ENCODE peak calls at places on chromosomes 2 and 18, in four cellular contexts. Q is HCT116, Y is neural progenitor cell, F is PC-3. N is an unnamed sample.

GRCh38 chr18:37393221-37393828 is 172.3 kb downstream of the CELF4 start:
- DNase-seq in F (no peak), Q (no peak), Y (no peak), N (no peak)

GRCh38 chr2:240304746-240305161 is 130.7 kb upstream of the GPC1 start:
- DNase-seq in Q (no peak), Y (no peak), F (no peak), N (no peak)

GRCh38 chr2:120732506-120733237 is 3.0 kb upstream of the GLI2 start:
- DNase-seq in Q (no peak), F (no peak), Y (no peak), N (no peak)

GRCh38 chr2:27681844-27682243 is 18.2 kb downstream of the SLC4A1AP start:
- DNase-seq in F (no peak), Y (no peak), Q (no peak), N (no peak)

GRCh38 chr2:69242651-69243051 is 144.4 kb downstream of the GFPT1 start:
- DNase-seq in Q (no peak), F (no peak), Y (no peak), N (no peak)

GRCh38 chr2:42928692-42929576 is 136.6 kb upstream of the HAAO start:
- DNase-seq in Q (no peak), F (peak; percentile 19), Y (peak; percentile 76), N (peak; percentile 42)

GRCh38 chr2:102726128-102727087 is 35.4 kb upstream of the TMEM182 start:
- DNase-seq in Q (no peak), F (no peak), Y (no peak), N (no peak)

GRCh38 chr18:74243127-74243526 is 48.6 kb downstream of the CYB5A start:
- DNase-seq in Y (no peak), Q (no peak), F (no peak), N (no peak)

GRCh38 chr2:130393318-130393910 is 37.6 kb downstream of the PTPN18 start:
- DNase-seq in F (peak; percentile 45), Y (no peak), Q (no peak), N (peak; percentile 3)

GRCh38 chr18:13566941-13567762 is 159.2 kb downstream of the FAM210A start:
- DNase-seq in Q (no peak), Y (no peak), F (no peak), N (peak; percentile 76)

GRCh38 chr18:70333757-70334156 is 44.9 kb downstream of the SOCS6 start:
- DNase-seq in F (peak; percentile 66), Y (no peak), Q (peak; percentile 32), N (no peak)

GRCh38 chr2:1518891-1519530 is 105.7 kb downstream of the TPO start:
- DNase-seq in F (peak; percentile 44), Q (no peak), Y (no peak), N (no peak)

GRCh38 chr2:199278099-199278498 is 179.6 kb downstream of the SATB2 start:
- DNase-seq in F (peak; percentile 30), Q (no peak), Y (peak; percentile 12), N (no peak)

GRCh38 chr2:109703076-109703475 is 88.9 kb downstream of the SOWAHC start:
- DNase-seq in Y (no peak), Q (no peak), F (peak; percentile 14), N (no peak)

GRCh38 chr18:73674466-73674865 is 473.2 kb downstream of the FBXO15 start:
- DNase-seq in F (no peak), Y (no peak), Q (no peak), N (no peak)

GRCh38 chr2:195331124-195331523 is 325.9 kb upstream of the SLC39A10 start:
- DNase-seq in Y (no peak), F (no peak), Q (no peak), N (peak; percentile 8)

GRCh38 chr2:105553538-105554196 is 154.8 kb upstream of the FHL2 start:
- DNase-seq in F (peak; percentile 88), Y (no peak), Q (no peak), N (no peak)

GRCh38 chr18:30350263-30350662 is 692.3 kb downstream of the DSC3 start:
- DNase-seq in Y (no peak), Q (no peak), F (no peak), N (no peak)

GRCh38 chr2:201532686-201533304 is 81.3 kb downstream of the STRADB start:
- DNase-seq in Q (peak; percentile 90), Y (no peak), F (peak; percentile 95), N (no peak)

GRCh38 chr2:239275871-239276812 is 124.7 kb downstream of the HDAC4 start:
- DNase-seq in F (no peak), Q (no peak), Y (no peak), N (no peak)

GRCh38 chr2:100453853-100454252 is 16.4 kb upstream of the NMS start:
- DNase-seq in Y (no peak), Q (no peak), F (no peak), N (no peak)

GRCh38 chr2:15615310-15615920 is 23.7 kb downstream of the DDX1 start:
- DNase-seq in Q (no peak), F (no peak), Y (no peak), N (no peak)

GRCh38 chr2:159071190-159071915 is 102.9 kb downstream of the TANC1 start:
- DNase-seq in Q (no peak), Y (no peak), F (no peak), N (no peak)

GRCh38 chr2:150076281-150076680 is 411.2 kb downstream of the RND3 start:
- DNase-seq in F (peak; percentile 75), Q (no peak), Y (no peak), N (no peak)

GRCh38 chr18:35728676-35729075 is 147.1 kb downstream of the GALNT1 start:
- DNase-seq in Y (no peak), Q (no peak), F (no peak), N (no peak)

GRCh38 chr2:95076705-95077520 is 44.7 kb downstream of the MRPS5 start:
- DNase-seq in Y (peak; percentile 85), Q (peak; percentile 63), F (peak; percentile 93), N (peak; percentile 69)

GRCh38 chr2:205925373-205926337 is 160.3 kb downstream of the INO80D start:
- DNase-seq in F (peak; percentile 75), Y (peak; percentile 87), Q (no peak), N (peak; percentile 58)

GRCh38 chr2:239180526-239181073 is 220.2 kb downstream of the HDAC4 start:
- DNase-seq in Q (no peak), Y (no peak), F (no peak), N (no peak)

GRCh38 chr2:148509703-148510036 is 134.9 kb upstream of the EPC2 start:
- DNase-seq in Y (no peak), F (no peak), Q (no peak), N (no peak)

GRCh38 chr18:26963292-26963691 is 97.8 kb upstream of the AQP4 start:
- DNase-seq in Q (no peak), F (peak; percentile 37), Y (no peak), N (no peak)

GRCh38 chr18:69400253-69400975 is at the start of gene DOK6:
- DNase-seq in Y (peak; percentile 93), F (no peak), Q (no peak), N (no peak)

DNA sequence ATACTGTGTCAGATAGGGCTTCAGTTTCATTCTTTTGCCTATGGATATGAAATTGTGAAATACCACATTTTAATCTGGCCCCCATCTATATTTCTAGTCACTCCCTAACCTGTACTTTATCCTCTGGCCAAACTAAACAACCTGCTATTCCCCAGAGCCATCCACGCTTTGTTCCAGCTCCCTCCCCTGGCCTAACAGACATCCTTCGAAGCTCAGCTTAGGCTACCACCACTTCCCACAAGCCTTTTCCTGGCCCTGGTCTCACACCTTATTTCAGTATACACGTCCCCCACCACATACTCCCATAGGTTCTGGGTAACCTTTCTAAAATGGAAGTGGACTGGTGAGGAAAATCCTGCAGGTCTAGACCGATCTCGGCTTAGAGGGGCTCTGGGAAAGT is 55.4 kb downstream of the MAP4K3 start:
- DNase-seq in Y (no peak), F (no peak), Q (no peak), N (no peak)
- TF ChIP-seq CTCF in Y (no peak), F (no peak), Q (no peak), N (no peak)

GRCh38 chr2:128809256-128809636 is 490.6 kb upstream of the HS6ST1 start:
- DNase-seq in F (no peak), Y (no peak), Q (no peak), N (no peak)
- TF ChIP-seq EZH2phosphoT487 in F (no peak), Y (no peak), Q (no peak), N (no peak)

DNA sequence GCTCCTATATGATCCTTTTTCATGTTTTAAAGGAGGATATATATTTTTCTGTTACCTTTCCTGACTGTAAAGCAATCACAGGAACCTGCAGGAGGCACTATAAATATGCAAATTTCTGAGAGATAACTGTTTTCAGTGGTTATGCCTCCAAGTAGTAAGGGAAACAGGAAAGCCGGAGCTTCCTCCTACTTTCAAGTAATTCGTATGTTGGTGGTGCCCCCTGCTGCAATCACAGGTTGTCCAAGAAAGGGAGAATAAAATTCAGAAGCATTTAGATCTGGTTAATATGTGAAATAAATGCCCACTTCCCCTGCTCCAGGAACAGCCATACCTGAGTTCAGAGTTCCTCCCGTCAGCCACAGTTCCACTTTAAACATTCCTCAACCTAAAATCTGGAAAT is 12.0 kb upstream of the BCL11A start:
- DNase-seq in F (peak; percentile 65), Y (peak; percentile 50), Q (peak; percentile 38), N (peak; percentile 77)
- TF ChIP-seq CTCF in F (peak; percentile 74), Y (peak; percentile 49), Q (peak; percentile 18), N (peak; percentile 86)

DNA sequence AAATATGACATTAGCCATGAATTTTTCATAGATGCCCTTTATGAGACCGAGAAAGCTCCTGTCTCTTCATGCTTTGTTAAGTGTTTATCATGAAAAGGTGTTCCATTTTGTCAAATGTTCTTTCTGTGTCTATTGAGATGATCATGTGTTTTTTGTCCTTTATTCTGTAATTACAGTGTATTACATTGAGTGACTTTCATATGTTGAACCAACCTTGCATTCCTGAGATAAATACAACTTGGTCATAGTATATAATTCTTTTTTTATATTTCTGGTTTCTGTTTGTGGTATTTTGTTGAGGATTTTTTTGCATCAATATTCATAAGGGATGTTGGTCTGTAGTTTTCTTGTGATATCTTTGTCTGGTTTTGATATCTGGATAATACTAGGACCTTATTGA is 52.9 kb upstream of the HPCAL1 start:
- DNase-seq in Q (no peak), F (no peak), Y (no peak), N (no peak)
- TF ChIP-seq EZH2phosphoT487 in Q (no peak), F (no peak), Y (no peak), N (no peak)

DNA sequence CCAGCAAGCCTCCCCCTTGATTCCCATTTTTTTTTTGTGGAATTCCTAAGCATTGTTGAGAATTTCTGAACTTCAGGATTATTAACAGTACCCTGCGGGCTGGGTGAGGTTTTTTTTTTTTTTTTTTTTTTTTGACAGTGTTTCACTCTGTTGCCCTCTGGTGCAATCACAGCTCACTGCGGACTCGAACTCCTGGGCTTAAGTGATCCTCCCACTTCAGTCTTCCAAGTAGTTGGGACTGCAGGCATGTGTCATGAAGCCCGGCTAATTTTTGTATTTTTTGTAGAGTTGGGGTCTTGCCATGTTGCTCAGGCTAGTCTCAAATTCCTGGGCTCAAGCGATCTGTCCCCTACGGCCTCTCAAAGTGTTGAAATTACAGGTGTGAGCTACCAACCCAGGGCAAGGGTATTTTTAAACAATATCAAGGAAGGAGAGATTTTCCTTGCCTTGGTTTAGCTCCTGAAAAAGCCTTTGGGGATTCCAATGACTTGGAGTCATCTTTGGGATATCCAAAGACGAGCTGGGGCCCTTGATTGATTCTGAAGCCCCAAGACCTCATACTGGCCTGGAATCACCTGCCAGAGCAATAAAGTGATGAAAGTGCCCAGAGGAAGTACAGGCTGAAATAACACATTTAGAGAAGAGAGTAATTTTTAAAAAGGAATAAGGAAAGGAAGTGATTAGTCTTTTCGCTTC is 240.2 kb downstream of the TGIF1 start:
- DNase-seq in Y (no peak), Q (no peak), F (no peak), N (no peak)
- TF ChIP-seq CTCF in Y (no peak), Q (peak; percentile 13), F (no peak), N (no peak)

N was measured in OCI-LY7.